ENCODE peak calls at places on chromosomes 5 and 9, in seven cellular contexts. B is GM23338, H is AG10803, K is left ventricle myocardium inferior, N is A673, U is HepG2, X is mucosa of descending colon. S is an unnamed sample.

GRCh38 chr9:128683340-128684064 is 5.5 kb upstream of the SET start:
- DNase-seq in B (peak; percentile 97), H (peak; percentile 71), K (peak; percentile 41), N (peak; percentile 75), U (no peak), X (peak; percentile 73), S (peak; percentile 82)

GRCh38 chr5:2902186-2902585 is 150.7 kb upstream of the IRX2 start:
- DNase-seq in B (no peak), H (no peak), K (no peak), N (no peak), U (no peak), X (no peak), S (no peak)

GRCh38 chr5:79935992-79936643 is 54.9 kb downstream of the MTX3 start:
- DNase-seq in B (no peak), H (peak; percentile 81), K (peak; percentile 25), N (no peak), U (no peak), X (no peak), S (peak; percentile 22)

GRCh38 chr5:74519161-74519571 is 121.4 kb downstream of the ENC1 start:
- DNase-seq in B (peak; percentile 34), H (no peak), K (no peak), N (no peak), U (no peak), X (no peak), S (no peak)

GRCh38 chr5:176739461-176740051 is 70.8 kb upstream of the UNC5A start:
- DNase-seq in B (peak; percentile 64), H (no peak), K (no peak), N (peak; percentile 46), U (no peak), X (no peak), S (no peak)

GRCh38 chr9:12640021-12640587 is 53.1 kb upstream of the TYRP1 start:
- DNase-seq in B (peak; percentile 79), H (peak; percentile 51), K (no peak), N (peak; percentile 76), U (peak; percentile 27), X (no peak), S (peak; percentile 80)

GRCh38 chr5:33321026-33321425 is 119.7 kb upstream of the TARS1 start:
- DNase-seq in B (no peak), H (peak; percentile 100), K (no peak), N (no peak), U (no peak), X (no peak), S (peak; percentile 100)

GRCh38 chr5:16508730-16509531 is 43.3 kb upstream of the ZNF622 start:
- DNase-seq in B (peak; percentile 62), H (peak; percentile 20), K (peak; percentile 78), N (no peak), U (no peak), X (peak; percentile 77), S (no peak)

GRCh38 chr5:140827704-140828401 is at the start of gene PCDHA6:
- DNase-seq in B (no peak), H (no peak), K (no peak), N (peak; percentile 70), U (no peak), X (no peak), S (peak; percentile 7)
- H3K4me3 ChIP-seq in B (peak within 1 kb of the TSS; percentile 37), H (no peak within 1 kb of the TSS), K (no peak within 1 kb of the TSS), N (peak within 1 kb of the TSS; percentile 58), U (no peak within 1 kb of the TSS), X (no peak within 1 kb of the TSS), S (peak within 1 kb of the TSS; percentile 12)

GRCh38 chr5:132830436-132831094 is at the start of gene SHROOM1:
- DNase-seq in B (peak; percentile 86), H (peak; percentile 43), K (peak; percentile 69), N (no peak), U (peak; percentile 66), X (peak; percentile 79), S (peak; percentile 43)

GRCh38 chr5:132829742-132830435 is 558 bp downstream of the SHROOM1 start:
- DNase-seq in B (peak; percentile 85), H (peak; percentile 58), K (peak; percentile 74), N (peak; percentile 73), U (peak; percentile 56), X (peak; percentile 89), S (peak; percentile 67)

GRCh38 chr5:132828846-132829494 is 1.5 kb downstream of the SHROOM1 start:
- DNase-seq in B (no peak), H (no peak), K (no peak), N (no peak), U (no peak), X (peak; percentile 56), S (no peak)

GRCh38 chr5:132832612-132833011 is 2.2 kb upstream of the SHROOM1 start:
- DNase-seq in B (no peak), H (no peak), K (no peak), N (no peak), U (no peak), X (no peak), S (no peak)

GRCh38 chr5:132831095-132831860 is 831 bp upstream of the SHROOM1 start:
- DNase-seq in B (no peak), H (no peak), K (no peak), N (no peak), U (no peak), X (peak; percentile 76), S (no peak)
- H3K4me3 ChIP-seq in B (peak overlapping the region; percentile 73), H (peak overlapping the region; percentile 64), K (peak overlapping the region; percentile 94), N (peak overlapping the region; percentile 56), U (peak overlapping the region; percentile 79), X (no peak overlapping the region), S (peak overlapping the region; percentile 62)

GRCh38 chr5:122457178-122457826 is 145.3 kb downstream of the SNCAIP start:
- DNase-seq in B (no peak), H (no peak), K (no peak), N (no peak), U (no peak), X (peak; percentile 22), S (no peak)

GRCh38 chr5:122458278-122458872 is 146.3 kb downstream of the SNCAIP start:
- DNase-seq in B (peak; percentile 72), H (peak; percentile 15), K (no peak), N (peak; percentile 43), U (peak; percentile 6), X (peak; percentile 55), S (peak; percentile 27)

DNA sequence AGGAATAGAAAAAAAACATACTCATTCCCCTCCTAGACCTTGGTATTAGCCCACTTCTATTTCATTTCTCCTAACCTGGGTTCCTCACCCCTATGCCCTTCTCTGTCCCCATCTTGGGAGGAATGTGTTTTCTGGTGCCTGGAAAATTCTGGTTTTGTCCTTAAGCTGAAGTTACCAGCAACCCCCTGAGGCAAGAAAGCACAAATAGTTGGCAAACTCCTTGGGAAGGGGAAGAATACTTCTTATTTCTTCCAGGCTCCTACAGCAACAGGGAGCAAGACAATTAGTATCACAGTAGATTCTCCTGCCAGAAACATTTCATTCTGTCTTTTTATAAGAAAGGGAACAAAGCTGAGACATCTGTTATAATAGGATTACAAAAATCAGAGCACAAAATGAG is 142.5 kb downstream of the SNCAIP start:
- DNase-seq in B (no peak), H (no peak), K (no peak), N (peak; percentile 3), U (no peak), X (no peak), S (no peak)
- H3K4me3 ChIP-seq in B (no peak overlapping the region), H (no peak overlapping the region), K (no peak overlapping the region), N (no peak overlapping the region), U (no peak overlapping the region), X (no peak overlapping the region), S (no peak overlapping the region)

GRCh38 chr5:91867799-91868198 is 484.7 kb upstream of the ARRDC3 start:
- DNase-seq in B (no peak), H (no peak), K (no peak), N (no peak), U (no peak), X (no peak), S (no peak)
- H3K4me3 ChIP-seq in B (no peak overlapping the region), H (no peak overlapping the region), K (no peak overlapping the region), N (no peak overlapping the region), U (no peak overlapping the region), X (no peak overlapping the region), S (no peak overlapping the region)

GRCh38 chr9:16119861-16120641 is 567.2 kb downstream of the CCDC171 start:
- DNase-seq in B (peak; percentile 11), H (peak; percentile 64), K (no peak), N (no peak), U (no peak), X (no peak), S (peak; percentile 68)
- H3K4me3 ChIP-seq in B (no peak overlapping the region), H (no peak overlapping the region), K (no peak overlapping the region), N (no peak overlapping the region), U (no peak overlapping the region), X (no peak overlapping the region), S (no peak overlapping the region)

GRCh38 chr9:137200311-137201204 is at the start of gene TPRN:
- DNase-seq in B (peak; percentile 100), H (peak; percentile 98), K (peak; percentile 100), N (peak; percentile 100), U (peak; percentile 99), X (peak; percentile 99), S (peak; percentile 99)
- H3K4me3 ChIP-seq in B (peak within 1 kb of the TSS; percentile 82), H (peak within 1 kb of the TSS; percentile 76), K (peak within 1 kb of the TSS; percentile 83), N (peak within 1 kb of the TSS; percentile 59), U (peak within 1 kb of the TSS; percentile 72), X (peak within 1 kb of the TSS; percentile 56), S (peak within 1 kb of the TSS; percentile 69)

S was measured in fibroblast of pulmonary artery.